ENCODE peak calls at places on chromosomes 6 and 20, in ten cellular contexts. D is GM12878, R is cardiac muscle cell, T is GM10248, J is vagina, U is AG04450, Q is breast epithelium, K is Peyer's patch, P is body of pancreas, A is GM12865. V is an unnamed sample.

GRCh38 chr6:144582939-144583613 is 297.9 kb downstream of the UTRN start:
- DNase-seq in T (peak), K (peak), J (no peak), D (peak), Q (peak), P (peak), U (no peak), A (peak), R (peak), V (peak)

GRCh38 chr20:37538003-37538402 is 10.3 kb upstream of the BLCAP start:
- DNase-seq in T (no peak), K (peak), D (no peak), A (no peak), Q (no peak), J (no peak), P (no peak), U (no peak), R (peak), V (no peak)

GRCh38 chr6:150029749-150030148 is 4.4 kb upstream of the RAET1L start:
- DNase-seq in J (no peak), R (no peak), K (no peak), P (no peak), T (no peak), D (no peak), Q (no peak), A (no peak), U (no peak), V (no peak)

GRCh38 chr20:30484009-30484748 is 773.3 kb upstream of the DEFB115 start:
- DNase-seq in P (no peak), A (no peak), K (no peak), D (no peak), U (no peak), J (no peak), R (no peak), Q (no peak), T (no peak), V (no peak)

GRCh38 chr6:41072836-41073202 is at the start of gene NFYA:
- DNase-seq in J (peak), Q (no peak), R (no peak), K (peak), P (peak), T (no peak), U (no peak), D (no peak), A (no peak), V (no peak)

GRCh38 chr6:133547136-133547535 is 306.0 kb downstream of the EYA4 start:
- DNase-seq in P (no peak), K (no peak), Q (no peak), U (no peak), T (no peak), A (peak), R (no peak), D (no peak), J (no peak), V (no peak)

GRCh38 chr6:140697585-140697984 is 1323.1 kb upstream of the CITED2 start:
- DNase-seq in P (no peak), Q (no peak), K (no peak), D (no peak), R (no peak), A (no peak), J (no peak), T (no peak), U (no peak), V (no peak)

GRCh38 chr6:135605278-135605790 is 107.8 kb upstream of the AHI1 start:
- DNase-seq in R (no peak), K (no peak), P (no peak), T (no peak), D (no peak), J (no peak), Q (no peak), U (no peak), A (no peak), V (no peak)

GRCh38 chr6:32885698-32886286 is 31.8 kb downstream of the PSMB9 start:
- DNase-seq in A (peak), K (no peak), U (no peak), P (no peak), R (peak), T (peak), Q (no peak), D (peak), J (no peak), V (peak)

GRCh38 chr20:50284811-50285375 is 94.3 kb downstream of the CEBPB start:
- DNase-seq in U (no peak), P (no peak), A (peak), J (no peak), K (no peak), R (no peak), Q (no peak), T (no peak), D (no peak), V (no peak)

GRCh38 chr6:142474446-142475289 is 172.9 kb downstream of the ADGRG6 start:
- DNase-seq in R (peak), K (peak), Q (no peak), D (no peak), P (peak), J (no peak), A (peak), T (peak), U (peak), V (peak)

GRCh38 chr6:125254321-125254720 is 47.4 kb downstream of the HDDC2 start:
- DNase-seq in K (no peak), P (no peak), D (no peak), T (no peak), Q (no peak), R (no peak), J (no peak), U (no peak), A (no peak), V (no peak)

GRCh38 chr6:44309631-44310030 is 3.5 kb downstream of the AARS2 start:
- DNase-seq in U (no peak), P (no peak), R (no peak), J (no peak), A (no peak), Q (no peak), K (peak), D (no peak), T (no peak), V (no peak)

GRCh38 chr6:57329933-57330332 is 12.5 kb downstream of the PRIM2 start:
- DNase-seq in U (no peak), P (no peak), R (no peak), J (no peak), K (no peak), Q (no peak), A (no peak), T (no peak), D (no peak), V (no peak)

GRCh38 chr20:59356662-59357061 is 56.3 kb downstream of the EDN3 start:
- DNase-seq in U (no peak), D (no peak), T (no peak), A (no peak), K (no peak), P (no peak), R (no peak), J (no peak), Q (no peak), V (no peak)

GRCh38 chr6:389622-390021 is 1.9 kb upstream of the IRF4 start:
- DNase-seq in K (no peak), D (peak), J (no peak), T (peak), P (no peak), R (no peak), A (peak), Q (no peak), U (no peak), V (peak)

GRCh38 chr6:72290620-72291019 is 331.2 kb upstream of the KCNQ5 start:
- DNase-seq in T (no peak), K (no peak), A (no peak), P (no peak), J (no peak), R (no peak), D (no peak), Q (no peak), U (no peak), V (no peak)

GRCh38 chr6:149716584-149716983 is 1.3 kb downstream of the LATS1 start:
- DNase-seq in T (no peak), K (no peak), J (no peak), A (no peak), R (peak), U (no peak), D (no peak), P (no peak), Q (no peak), V (no peak)

GRCh38 chr6:107731422-107732319 is 92.4 kb downstream of the SCML4 start:
- DNase-seq in D (no peak), K (peak), A (no peak), J (no peak), P (no peak), U (no peak), R (no peak), Q (no peak), T (no peak), V (no peak)

GRCh38 chr6:31339210-31339609 is 17.8 kb downstream of the HLA-B start:
- DNase-seq in Q (no peak), A (peak), R (no peak), P (no peak), K (no peak), U (no peak), D (no peak), J (no peak), T (no peak), V (no peak)

GRCh38 chr6:145745861-145746260 is 10.5 kb upstream of the EPM2A start:
- DNase-seq in U (no peak), A (no peak), K (no peak), Q (no peak), P (no peak), J (no peak), R (no peak), D (no peak), T (no peak), V (no peak)

GRCh38 chr6:81265106-81265505 is 487.4 kb downstream of the TENT5A start:
- DNase-seq in P (no peak), U (peak), Q (no peak), K (no peak), R (peak), D (no peak), A (no peak), J (no peak), T (no peak), V (no peak)

GRCh38 chr6:14664616-14665315 is 547.2 kb downstream of the CD83 start:
- DNase-seq in D (no peak), A (peak), P (no peak), U (no peak), T (no peak), K (peak), R (no peak), Q (no peak), J (no peak), V (no peak)

GRCh38 chr20:58876437-58876836 is 23.9 kb downstream of the GNAS start:
- DNase-seq in R (no peak), J (peak), A (no peak), K (no peak), U (no peak), T (no peak), D (no peak), Q (no peak), P (no peak), V (no peak)

GRCh38 chr6:128118401-128118800 is 217.5 kb upstream of the THEMIS start:
- DNase-seq in K (no peak), P (no peak), Q (no peak), A (no peak), J (no peak), T (no peak), R (peak), D (no peak), U (no peak), V (no peak)

GRCh38 chr6:128209771-128210170 is 308.9 kb upstream of the THEMIS start:
- DNase-seq in P (no peak), J (no peak), U (no peak), T (no peak), K (no peak), Q (no peak), R (peak), A (no peak), D (no peak), V (no peak)

GRCh38 chr6:38131527-38131965 is 312.0 kb downstream of the ZFAND3 start:
- DNase-seq in R (peak), A (peak), J (no peak), D (no peak), Q (no peak), P (no peak), T (no peak), K (no peak), U (peak), V (no peak)

GRCh38 chr6:159540883-159541282 is 152.2 kb downstream of the SOD2 start:
- DNase-seq in A (no peak), D (no peak), P (no peak), T (no peak), R (no peak), U (no peak), K (no peak), J (no peak), Q (no peak), V (no peak)

GRCh38 chr20:24477831-24478547 is 8.6 kb downstream of the SYNDIG1 start:
- DNase-seq in J (no peak), T (no peak), Q (no peak), U (no peak), P (no peak), A (no peak), K (no peak), D (no peak), R (no peak), V (no peak)

GRCh38 chr20:25078662-25079061 is 3.3 kb downstream of the VSX1 start:
- DNase-seq in Q (no peak), U (no peak), P (no peak), J (peak), K (no peak), R (no peak), A (no peak), D (no peak), T (no peak), V (no peak)

GRCh38 chr20:19692685-19693119 is 65.4 kb upstream of the RIN2 start:
- DNase-seq in J (no peak), P (peak), K (peak), R (peak), Q (peak), T (peak), A (peak), D (no peak), U (no peak), V (no peak)

GRCh38 chr6:107115695-107116327 is 496 bp upstream of the BEND3 start:
- DNase-seq in J (no peak), P (peak), Q (no peak), D (no peak), R (peak), A (peak), U (no peak), K (peak), T (peak), V (no peak)

GRCh38 chr6:33860706-33861474 is 57.1 kb upstream of the MLN start:
- DNase-seq in Q (no peak), U (no peak), K (no peak), J (no peak), A (peak), P (no peak), D (no peak), T (no peak), R (peak), V (peak)

GRCh38 chr6:36383608-36384007 is 3.9 kb downstream of the ETV7 start:
- DNase-seq in A (no peak), R (no peak), D (no peak), T (no peak), P (no peak), Q (no peak), U (no peak), J (no peak), K (no peak), V (no peak)

GRCh38 chr6:3194535-3195376 is 32.7 kb downstream of the TUBB2B start:
- DNase-seq in K (no peak), U (no peak), D (no peak), Q (no peak), R (peak), T (peak), J (no peak), A (peak), P (no peak), V (no peak)

GRCh38 chr6:125513978-125514377 is 212.2 kb upstream of the HDDC2 start:
- DNase-seq in K (no peak), Q (no peak), T (no peak), A (no peak), J (no peak), D (no peak), U (no peak), P (no peak), R (no peak), V (no peak)

GRCh38 chr6:103675807-103676406 is 1183.8 kb downstream of the HACE1 start:
- DNase-seq in Q (no peak), U (no peak), P (no peak), D (no peak), A (no peak), T (no peak), J (no peak), R (no peak), K (no peak), V (no peak)

GRCh38 chr6:103674790-103675189 is 1184.9 kb downstream of the HACE1 start:
- DNase-seq in Q (no peak), T (no peak), P (no peak), U (no peak), J (no peak), R (no peak), A (no peak), K (no peak), D (no peak), V (no peak)

GRCh38 chr6:103677290-103677689 is 1182.4 kb downstream of the HACE1 start:
- DNase-seq in Q (no peak), J (no peak), T (no peak), A (no peak), P (no peak), K (no peak), U (no peak), D (no peak), R (no peak), V (no peak)

GRCh38 chr6:103672169-103672568 is 1187.5 kb downstream of the HACE1 start:
- DNase-seq in R (no peak), T (no peak), P (no peak), A (no peak), D (no peak), K (no peak), U (no peak), J (no peak), Q (no peak), V (no peak)
- TF ChIP-seq CTCF in R (no peak), T (no peak), P (no peak), A (no peak), D (no peak), K (no peak), U (no peak), J (no peak), Q (no peak), V (no peak)

GRCh38 chr6:131765853-131766135 is 42.0 kb upstream of the ENPP1 start:
- DNase-seq in P (no peak), K (no peak), T (no peak), Q (no peak), U (no peak), R (no peak), J (no peak), A (no peak), D (no peak), V (no peak)
- TF ChIP-seq CTCF in P (no peak), K (no peak), T (no peak), Q (no peak), U (no peak), R (no peak), J (no peak), A (no peak), D (no peak), V (no peak)

GRCh38 chr6:75213732-75214131 is 7.9 kb upstream of the COL12A1 start:
- DNase-seq in T (no peak), J (no peak), D (no peak), K (no peak), U (no peak), R (no peak), A (peak), P (no peak), Q (no peak), V (no peak)
- TF ChIP-seq CTCF in T (peak), J (no peak), D (peak), K (no peak), U (no peak), R (no peak), A (peak), P (no peak), Q (no peak), V (peak)

GRCh38 chr20:53409177-53409576 is 184.5 kb downstream of the ZNF217 start:
- DNase-seq in K (no peak), J (no peak), T (no peak), A (no peak), Q (no peak), D (no peak), P (no peak), R (no peak), U (no peak), V (no peak)
- TF ChIP-seq CTCF in K (no peak), J (no peak), T (no peak), A (no peak), Q (no peak), D (no peak), P (no peak), R (no peak), U (no peak), V (no peak)

GRCh38 chr6:5809471-5809870 is 197.3 kb downstream of the NRN1 start:
- DNase-seq in J (no peak), A (no peak), P (no peak), T (no peak), K (no peak), D (no peak), U (no peak), R (no peak), Q (no peak), V (no peak)
- TF ChIP-seq CTCF in J (no peak), A (no peak), P (no peak), T (no peak), K (no peak), D (no peak), U (no peak), R (no peak), Q (no peak), V (no peak)

DNA sequence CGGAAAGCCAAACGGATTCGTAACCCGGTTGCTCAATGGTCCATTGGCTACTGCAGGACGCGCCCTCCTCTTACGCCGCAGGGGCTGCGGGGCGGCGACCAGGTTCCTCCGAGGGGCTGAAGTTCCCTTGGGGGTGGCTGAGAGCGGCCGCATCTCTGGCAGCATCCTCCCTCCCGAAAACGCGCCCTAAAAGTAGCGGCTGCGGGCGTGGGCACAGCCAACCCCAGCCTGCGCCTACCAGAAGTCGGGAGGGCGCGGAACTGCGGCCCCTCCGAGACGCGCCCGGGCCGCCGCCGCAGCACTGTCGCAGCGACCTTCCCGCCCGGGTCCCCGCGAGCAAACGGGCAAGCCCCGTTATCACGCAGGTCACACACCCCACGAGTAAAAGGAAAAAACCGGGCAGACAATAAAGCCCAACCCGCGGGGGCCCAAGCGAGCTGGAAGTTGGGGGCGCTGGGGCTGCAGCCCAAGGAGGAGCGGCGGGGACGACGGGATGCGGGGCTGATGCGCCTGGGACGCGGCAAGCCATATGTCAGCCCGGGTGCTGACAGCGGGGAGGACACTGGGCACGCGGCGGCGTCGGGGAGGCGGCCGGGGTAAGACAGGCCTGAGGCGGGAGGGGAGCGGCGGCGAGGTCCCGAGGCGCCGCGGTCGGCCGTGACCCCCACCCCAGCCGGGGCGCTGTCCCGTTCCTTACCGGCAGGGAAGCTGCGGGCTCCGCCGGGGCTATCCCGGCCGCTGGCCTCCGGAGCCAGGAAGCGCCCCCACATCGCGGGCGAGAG is 700 bp downstream of the CEP85L start:
- DNase-seq in D (no peak), U (no peak), R (peak), T (peak), K (peak), Q (no peak), J (no peak), A (peak), P (peak), V (no peak)
- TF ChIP-seq CTCF in D (no peak), U (peak), R (no peak), T (no peak), K (no peak), Q (no peak), J (no peak), A (no peak), P (peak), V (no peak)

DNA sequence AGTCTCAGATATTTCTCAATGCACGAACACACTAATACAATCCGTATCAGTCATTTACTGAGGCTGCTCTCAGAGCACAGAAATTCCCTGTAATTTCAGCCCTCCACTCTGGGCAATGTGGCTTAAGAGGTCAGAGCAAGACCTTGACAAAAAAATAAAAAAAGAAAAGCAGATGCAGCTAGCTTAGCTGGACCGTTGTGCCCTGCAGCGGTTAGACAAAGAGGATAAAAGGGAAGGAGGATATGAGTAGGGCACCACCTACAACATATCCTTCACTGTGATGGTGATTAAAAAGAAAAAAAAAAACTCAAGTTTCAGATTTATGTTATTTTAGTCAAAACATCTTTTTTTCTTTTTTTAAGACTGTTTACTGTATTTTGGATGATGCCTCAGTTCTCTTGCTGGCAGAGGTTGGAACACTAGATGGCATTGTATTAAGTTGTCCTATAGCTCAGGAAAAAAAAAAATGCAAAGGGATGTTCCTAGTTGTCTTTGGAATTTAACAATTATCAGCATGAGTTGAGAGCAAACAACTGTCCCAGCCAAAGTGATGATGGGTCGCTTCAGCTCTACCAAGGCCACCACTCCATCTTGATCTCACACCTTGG is 59.9 kb downstream of the ANKEF1 start:
- DNase-seq in U (no peak), K (no peak), J (no peak), R (no peak), T (no peak), D (no peak), A (no peak), P (no peak), Q (no peak), V (no peak)
- TF ChIP-seq CTCF in U (no peak), K (no peak), J (no peak), R (peak), T (no peak), D (no peak), A (no peak), P (no peak), Q (no peak), V (no peak)

GRCh38 chr20:57581202-57582028 is 20.5 kb downstream of the PCK1 start:
- DNase-seq in P (no peak), A (no peak), T (no peak), K (peak), R (no peak), Q (no peak), J (no peak), D (no peak), U (no peak), V (no peak)
- TF ChIP-seq CTCF in P (no peak), A (no peak), T (no peak), K (no peak), R (no peak), Q (no peak), J (no peak), D (no peak), U (no peak), V (no peak)

GRCh38 chr6:137165375-137166246 is 7.8 kb downstream of the IL22RA2 start:
- DNase-seq in J (no peak), K (peak), U (no peak), R (peak), D (peak), P (peak), T (peak), Q (no peak), A (peak), V (peak)
- TF ChIP-seq CTCF in J (no peak), K (peak), U (peak), R (peak), D (peak), P (peak), T (peak), Q (no peak), A (peak), V (peak)

V was measured in GM12864.